ENCODE peak calls at places on chromosomes 5 and 9, in ten cellular contexts. A is activated CD8-positive, alpha-beta memory T cell treated with anti-CD3 and anti-CD28 coated beads, Interleukin-2, amount 10 ng/mL, durations not matched to agents 7 days and 5 days; E is stimulated activated effector memory CD8-positive, alpha-beta T cell treated with anti-CD3 and anti-CD28 coated beads, Interleukin-12 subunit alpha, Interleukin-12 subunit beta, amount 100 ng/mL, for 72 hours; N is K562; F is left lung; C is A549; G is heart right ventricle; Z is activated B cell treated with CpG ODN at 0.5 μM for 24 hours; L is gastroesophageal sphincter; K is T-helper 17 cell. D is an unnamed sample.

GRCh38 chr9:115923903-115924668 is 229.5 kb upstream of the PAPPA start:
- ATAC-seq in A (no peak), E (no peak), N (no peak), F (peak), C (peak), G (peak), Z (no peak), L (no peak), K (no peak), D (no peak)

GRCh38 chr9:36802171-36802920 is 229.7 kb downstream of the MELK start:
- ATAC-seq in A (no peak), E (no peak), N (no peak), F (no peak), C (peak), G (no peak), Z (no peak), L (no peak), K (no peak), D (no peak)

GRCh38 chr9:105881654-105882349 is 187.5 kb downstream of the TMEM38B start:
- ATAC-seq in A (peak), E (no peak), N (peak), F (peak), C (peak), G (no peak), Z (peak), L (no peak), K (peak), D (no peak)

GRCh38 chr5:43150075-43150474 is 29.4 kb downstream of the ZNF131 start:
- ATAC-seq in A (no peak), E (no peak), N (no peak), F (no peak), C (no peak), G (no peak), Z (no peak), L (no peak), K (no peak), D (no peak)

GRCh38 chr5:79829260-79829659 is 139.6 kb downstream of the CMYA5 start:
- ATAC-seq in A (no peak), E (peak), N (peak), F (no peak), C (peak), G (no peak), Z (no peak), L (no peak), K (no peak), D (no peak)

GRCh38 chr5:67253911-67254310 is 57.3 kb upstream of the CD180 start:
- ATAC-seq in A (no peak), E (peak), N (no peak), F (no peak), C (no peak), G (no peak), Z (no peak), L (no peak), K (no peak), D (no peak)

GRCh38 chr5:159242656-159243055 is 20.4 kb upstream of the UBLCP1 start:
- ATAC-seq in A (no peak), E (no peak), N (no peak), F (peak), C (no peak), G (no peak), Z (no peak), L (no peak), K (no peak), D (no peak)

GRCh38 chr5:157285310-157286035 is 19.6 kb downstream of the CYFIP2 start:
- ATAC-seq in A (no peak), E (no peak), N (no peak), F (no peak), C (no peak), G (no peak), Z (no peak), L (no peak), K (no peak), D (no peak)

GRCh38 chr5:4095918-4096630 is 500.4 kb downstream of the IRX1 start:
- ATAC-seq in A (no peak), E (no peak), N (no peak), F (no peak), C (no peak), G (peak), Z (no peak), L (no peak), K (no peak), D (no peak)

GRCh38 chr5:168174376-168174775 is 117.1 kb upstream of the WWC1 start:
- ATAC-seq in A (no peak), E (no peak), N (no peak), F (no peak), C (no peak), G (no peak), Z (no peak), L (no peak), K (no peak), D (no peak)

GRCh38 chr5:980941-981340 is 27.7 kb upstream of the NKD2 start:
- ATAC-seq in A (no peak), E (no peak), N (no peak), F (peak), C (peak), G (no peak), Z (no peak), L (peak), K (no peak), D (no peak)

GRCh38 chr9:114083693-114084092 is 5.6 kb upstream of the AMBP start:
- ATAC-seq in A (no peak), E (no peak), N (no peak), F (no peak), C (no peak), G (no peak), Z (no peak), L (no peak), K (no peak), D (no peak)

GRCh38 chr5:14577079-14577725 is 4.4 kb upstream of the OTULINL start:
- ATAC-seq in A (no peak), E (no peak), N (no peak), F (no peak), C (no peak), G (no peak), Z (no peak), L (no peak), K (no peak), D (no peak)

GRCh38 chr5:86617309-86617755 is 409 bp upstream of the COX7C start:
- ATAC-seq in A (no peak), E (no peak), N (peak), F (no peak), C (no peak), G (no peak), Z (no peak), L (no peak), K (no peak), D (no peak)

GRCh38 chr9:136977223-136978072 is at the start of gene PTGDS:
- ATAC-seq in A (no peak), E (no peak), N (no peak), F (peak), C (no peak), G (peak), Z (no peak), L (no peak), K (no peak), D (no peak)